ENCODE peak calls at places on chromosomes 2 and 18, in eight cellular contexts. One of them, this sample, is unnamed.

GRCh38 chr2:112055833-112056625 is 960 bp downstream of the TMEM87B start:
- ATAC-seq in PC-3: peak; percentile 7
- ATAC-seq in heart right ventricle: peak; percentile 31
- ATAC-seq in left lung: peak; percentile 31
- ATAC-seq in pancreas: peak; percentile 31
- ATAC-seq in psoas muscle: no peak
- ATAC-seq in HepG2: peak; percentile 14
- ATAC-seq in body of pancreas: no peak
- ATAC-seq in this sample: no peak

GRCh38 chr2:230071421-230071820 is 2.7 kb upstream of the SLC16A14 start:
- ATAC-seq in left lung: no peak
- ATAC-seq in psoas muscle: no peak
- ATAC-seq in pancreas: no peak
- ATAC-seq in body of pancreas: no peak
- ATAC-seq in PC-3: no peak
- ATAC-seq in heart right ventricle: no peak
- ATAC-seq in HepG2: no peak
- ATAC-seq in this sample: no peak

GRCh38 chr2:208148803-208149202 is 2.8 kb upstream of the CRYGB start:
- ATAC-seq in pancreas: no peak
- ATAC-seq in body of pancreas: no peak
- ATAC-seq in heart right ventricle: no peak
- ATAC-seq in left lung: no peak
- ATAC-seq in PC-3: no peak
- ATAC-seq in psoas muscle: no peak
- ATAC-seq in HepG2: peak; percentile 46
- ATAC-seq in this sample: no peak

GRCh38 chr2:33023732-33024301 is 77.1 kb downstream of the LTBP1 start:
- ATAC-seq in heart right ventricle: no peak
- ATAC-seq in pancreas: no peak
- ATAC-seq in HepG2: no peak
- ATAC-seq in body of pancreas: no peak
- ATAC-seq in left lung: no peak
- ATAC-seq in psoas muscle: no peak
- ATAC-seq in PC-3: peak; percentile 4
- ATAC-seq in this sample: no peak

GRCh38 chr2:99651930-99652670 is 162.3 kb upstream of the REV1 start:
- ATAC-seq in left lung: no peak
- ATAC-seq in PC-3: peak; percentile 65
- ATAC-seq in HepG2: no peak
- ATAC-seq in psoas muscle: no peak
- ATAC-seq in heart right ventricle: no peak
- ATAC-seq in pancreas: no peak
- ATAC-seq in body of pancreas: no peak
- ATAC-seq in this sample: no peak

GRCh38 chr2:138267161-138267901 is 234.2 kb upstream of the SPOPL start:
- ATAC-seq in psoas muscle: no peak
- ATAC-seq in PC-3: peak; percentile 71
- ATAC-seq in body of pancreas: no peak
- ATAC-seq in left lung: peak; percentile 24
- ATAC-seq in HepG2: no peak
- ATAC-seq in pancreas: peak; percentile 52
- ATAC-seq in heart right ventricle: no peak
- ATAC-seq in this sample: no peak

GRCh38 chr2:29117636-29118303 is 2.6 kb downstream of the CLIP4 start:
- ATAC-seq in heart right ventricle: no peak
- ATAC-seq in psoas muscle: no peak
- ATAC-seq in PC-3: peak; percentile 47
- ATAC-seq in HepG2: no peak
- ATAC-seq in left lung: peak; percentile 19
- ATAC-seq in body of pancreas: peak; percentile 69
- ATAC-seq in pancreas: peak; percentile 63
- ATAC-seq in this sample: no peak

GRCh38 chr18:75216212-75216925 is 5.8 kb downstream of the TSHZ1 start:
- ATAC-seq in pancreas: no peak
- ATAC-seq in HepG2: no peak
- ATAC-seq in body of pancreas: no peak
- ATAC-seq in psoas muscle: no peak
- ATAC-seq in heart right ventricle: no peak
- ATAC-seq in left lung: no peak
- ATAC-seq in PC-3: no peak
- ATAC-seq in this sample: no peak

GRCh38 chr2:112870851-112871830 is 34.6 kb upstream of the IL1B start:
- ATAC-seq in PC-3: no peak
- ATAC-seq in psoas muscle: no peak
- ATAC-seq in HepG2: no peak
- ATAC-seq in body of pancreas: no peak
- ATAC-seq in heart right ventricle: no peak
- ATAC-seq in pancreas: no peak
- ATAC-seq in left lung: no peak
- ATAC-seq in this sample: no peak

GRCh38 chr18:48833701-48834394 is 116.9 kb downstream of the SMAD7 start:
- ATAC-seq in left lung: peak; percentile 39
- ATAC-seq in heart right ventricle: peak; percentile 27
- ATAC-seq in HepG2: no peak
- ATAC-seq in psoas muscle: no peak
- ATAC-seq in body of pancreas: no peak
- ATAC-seq in pancreas: no peak
- ATAC-seq in PC-3: peak; percentile 39
- ATAC-seq in this sample: no peak

GRCh38 chr2:205902041-205902898 is 183.7 kb downstream of the INO80D start:
- ATAC-seq in psoas muscle: no peak
- ATAC-seq in PC-3: peak; percentile 27
- ATAC-seq in pancreas: peak; percentile 78
- ATAC-seq in left lung: peak; percentile 47
- ATAC-seq in HepG2: peak; percentile 81
- ATAC-seq in body of pancreas: peak; percentile 70
- ATAC-seq in heart right ventricle: peak; percentile 19
- ATAC-seq in this sample: no peak

GRCh38 chr2:224155371-224155770 is 116.3 kb upstream of the SERPINE2 start:
- ATAC-seq in HepG2: no peak
- ATAC-seq in body of pancreas: no peak
- ATAC-seq in heart right ventricle: no peak
- ATAC-seq in left lung: no peak
- ATAC-seq in pancreas: no peak
- ATAC-seq in PC-3: no peak
- ATAC-seq in psoas muscle: no peak
- ATAC-seq in this sample: no peak

GRCh38 chr2:127569274-127570065 is 34.0 kb downstream of the MYO7B start:
- ATAC-seq in HepG2: no peak
- ATAC-seq in heart right ventricle: peak; percentile 42
- ATAC-seq in pancreas: peak; percentile 52
- ATAC-seq in PC-3: peak; percentile 95
- ATAC-seq in left lung: peak; percentile 35
- ATAC-seq in psoas muscle: peak; percentile 80
- ATAC-seq in body of pancreas: peak; percentile 9
- ATAC-seq in this sample: peak; percentile 54

GRCh38 chr2:56209701-56210100 is 25.9 kb downstream of the CCDC85A start:
- ATAC-seq in left lung: no peak
- ATAC-seq in psoas muscle: no peak
- ATAC-seq in PC-3: no peak
- ATAC-seq in pancreas: no peak
- ATAC-seq in body of pancreas: no peak
- ATAC-seq in HepG2: no peak
- ATAC-seq in heart right ventricle: no peak
- ATAC-seq in this sample: no peak

GRCh38 chr2:160426604-160427003 is 67.0 kb downstream of the RBMS1 start:
- ATAC-seq in heart right ventricle: peak; percentile 69
- ATAC-seq in PC-3: no peak
- ATAC-seq in pancreas: no peak
- ATAC-seq in psoas muscle: no peak
- ATAC-seq in left lung: no peak
- ATAC-seq in body of pancreas: no peak
- ATAC-seq in HepG2: no peak
- ATAC-seq in this sample: no peak

GRCh38 chr2:118993392-118993752 is 51.4 kb downstream of the MARCO start:
- ATAC-seq in left lung: no peak
- ATAC-seq in PC-3: no peak
- ATAC-seq in HepG2: peak; percentile 57
- ATAC-seq in psoas muscle: no peak
- ATAC-seq in body of pancreas: no peak
- ATAC-seq in pancreas: no peak
- ATAC-seq in heart right ventricle: no peak
- ATAC-seq in this sample: no peak

GRCh38 chr18:35481960-35482366 is 15.8 kb downstream of the INO80C start:
- ATAC-seq in heart right ventricle: no peak
- ATAC-seq in psoas muscle: no peak
- ATAC-seq in left lung: no peak
- ATAC-seq in HepG2: peak; percentile 79
- ATAC-seq in pancreas: peak; percentile 16
- ATAC-seq in body of pancreas: peak; percentile 30
- ATAC-seq in PC-3: no peak
- ATAC-seq in this sample: no peak

GRCh38 chr2:38409136-38409903 is 32.2 kb upstream of the ATL2 start:
- ATAC-seq in psoas muscle: no peak
- ATAC-seq in heart right ventricle: no peak
- ATAC-seq in body of pancreas: peak; percentile 84
- ATAC-seq in left lung: peak; percentile 80
- ATAC-seq in HepG2: no peak
- ATAC-seq in PC-3: no peak
- ATAC-seq in pancreas: peak; percentile 73
- ATAC-seq in this sample: peak; percentile 77

GRCh38 chr2:172162739-172163336 is 60.1 kb upstream of the DLX2 start:
- ATAC-seq in pancreas: no peak
- ATAC-seq in psoas muscle: no peak
- ATAC-seq in heart right ventricle: no peak
- ATAC-seq in HepG2: peak; percentile 72
- ATAC-seq in left lung: no peak
- ATAC-seq in body of pancreas: no peak
- ATAC-seq in PC-3: no peak
- ATAC-seq in this sample: no peak

GRCh38 chr2:209340522-209340921 is 83.3 kb upstream of the MAP2 start:
- ATAC-seq in pancreas: no peak
- ATAC-seq in left lung: no peak
- ATAC-seq in heart right ventricle: no peak
- ATAC-seq in body of pancreas: no peak
- ATAC-seq in HepG2: no peak
- ATAC-seq in PC-3: peak; percentile 22
- ATAC-seq in psoas muscle: no peak
- ATAC-seq in this sample: no peak

GRCh38 chr18:12786669-12787068 is 83.8 kb downstream of the PSMG2 start:
- ATAC-seq in left lung: no peak
- ATAC-seq in psoas muscle: no peak
- ATAC-seq in PC-3: no peak
- ATAC-seq in pancreas: no peak
- ATAC-seq in heart right ventricle: no peak
- ATAC-seq in HepG2: no peak
- ATAC-seq in body of pancreas: no peak
- ATAC-seq in this sample: no peak

DNA sequence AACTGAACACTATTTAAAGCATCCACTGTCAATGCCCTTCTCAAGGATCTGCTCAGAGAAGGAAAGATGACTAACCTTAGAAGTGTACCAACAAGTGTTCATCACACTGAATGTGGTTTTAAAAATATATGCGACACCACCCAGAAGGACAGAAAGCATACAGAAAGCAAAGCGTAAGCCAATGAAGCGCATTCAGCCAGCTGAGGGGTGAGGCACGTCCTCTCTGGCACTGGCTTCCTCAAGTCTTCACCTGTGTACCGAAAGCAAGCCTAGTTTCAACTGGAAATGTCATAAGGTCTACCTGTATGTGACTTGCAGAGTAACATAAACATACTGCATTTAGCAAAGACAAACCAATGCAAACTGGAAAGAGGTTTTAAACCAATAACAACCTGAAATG is 88.8 kb downstream of the PSMG2 start:
- ATAC-seq in pancreas: no peak
- ATAC-seq in HepG2: no peak
- ATAC-seq in body of pancreas: no peak
- ATAC-seq in PC-3: no peak
- ATAC-seq in psoas muscle: no peak
- ATAC-seq in heart right ventricle: no peak
- ATAC-seq in left lung: no peak
- ATAC-seq in this sample: no peak
- TF ChIP-seq CTCF in pancreas: no peak
- TF ChIP-seq CTCF in HepG2: no peak
- TF ChIP-seq CTCF in body of pancreas: no peak
- TF ChIP-seq CTCF in PC-3: no peak
- TF ChIP-seq CTCF in psoas muscle: no peak
- TF ChIP-seq CTCF in heart right ventricle: no peak
- TF ChIP-seq CTCF in left lung: no peak
- TF ChIP-seq CTCF in this sample: no peak

GRCh38 chr18:55324166-55324565 is 263.8 kb downstream of the TCF4 start:
- ATAC-seq in PC-3: no peak
- ATAC-seq in body of pancreas: no peak
- ATAC-seq in pancreas: no peak
- ATAC-seq in left lung: no peak
- ATAC-seq in HepG2: no peak
- ATAC-seq in psoas muscle: no peak
- ATAC-seq in heart right ventricle: no peak
- ATAC-seq in this sample: no peak

GRCh38 chr18:55320399-55321255 is 267.4 kb downstream of the TCF4 start:
- ATAC-seq in body of pancreas: no peak
- ATAC-seq in HepG2: no peak
- ATAC-seq in left lung: no peak
- ATAC-seq in pancreas: no peak
- ATAC-seq in PC-3: no peak
- ATAC-seq in psoas muscle: no peak
- ATAC-seq in heart right ventricle: no peak
- ATAC-seq in this sample: no peak

GRCh38 chr18:55321268-55322175 is 266.5 kb downstream of the TCF4 start:
- ATAC-seq in body of pancreas: peak; percentile 81
- ATAC-seq in pancreas: peak; percentile 95
- ATAC-seq in HepG2: no peak
- ATAC-seq in PC-3: peak; percentile 86
- ATAC-seq in left lung: peak; percentile 93
- ATAC-seq in psoas muscle: peak; percentile 90
- ATAC-seq in heart right ventricle: peak; percentile 93
- ATAC-seq in this sample: peak; percentile 84

GRCh38 chr18:55322176-55322735 is 265.7 kb downstream of the TCF4 start:
- ATAC-seq in psoas muscle: peak; percentile 93
- ATAC-seq in PC-3: peak; percentile 67
- ATAC-seq in heart right ventricle: peak; percentile 88
- ATAC-seq in body of pancreas: peak; percentile 79
- ATAC-seq in left lung: peak; percentile 85
- ATAC-seq in HepG2: no peak
- ATAC-seq in pancreas: peak; percentile 90
- ATAC-seq in this sample: peak; percentile 83

GRCh38 chr18:55323051-55323994 is 264.7 kb downstream of the TCF4 start:
- ATAC-seq in PC-3: no peak
- ATAC-seq in body of pancreas: no peak
- ATAC-seq in HepG2: no peak
- ATAC-seq in left lung: no peak
- ATAC-seq in heart right ventricle: no peak
- ATAC-seq in psoas muscle: no peak
- ATAC-seq in pancreas: no peak
- ATAC-seq in this sample: no peak
- H3K4me3 ChIP-seq in PC-3: peak overlapping the region; percentile 73
- H3K4me3 ChIP-seq in body of pancreas: no peak overlapping the region
- H3K4me3 ChIP-seq in HepG2: no peak overlapping the region
- H3K4me3 ChIP-seq in left lung: peak overlapping the region; percentile 47
- H3K4me3 ChIP-seq in heart right ventricle: peak overlapping the region; percentile 63
- H3K4me3 ChIP-seq in psoas muscle: peak overlapping the region; percentile 77
- H3K4me3 ChIP-seq in pancreas: peak overlapping the region; percentile 40
- H3K4me3 ChIP-seq in this sample: peak overlapping the region; percentile 95

GRCh38 chr2:64262816-64263215 is 118.6 kb upstream of the PELI1 start:
- ATAC-seq in left lung: no peak
- ATAC-seq in pancreas: no peak
- ATAC-seq in psoas muscle: no peak
- ATAC-seq in HepG2: no peak
- ATAC-seq in heart right ventricle: no peak
- ATAC-seq in PC-3: peak; percentile 20
- ATAC-seq in body of pancreas: no peak
- ATAC-seq in this sample: no peak
- H3K4me1 ChIP-seq in left lung: peaks cover 60% of the 10 kb centered on the region
- H3K4me1 ChIP-seq in pancreas: peaks cover 10% of the 10 kb centered on the region
- H3K4me1 ChIP-seq in psoas muscle: peaks cover 8% of the 10 kb centered on the region
- H3K4me1 ChIP-seq in HepG2: peaks cover 8% of the 10 kb centered on the region
- H3K4me1 ChIP-seq in heart right ventricle: peaks cover 48% of the 10 kb centered on the region
- H3K4me1 ChIP-seq in PC-3: peaks cover 22% of the 10 kb centered on the region
- H3K4me1 ChIP-seq in body of pancreas: peaks cover 10% of the 10 kb centered on the region
- H3K4me1 ChIP-seq in this sample: peaks cover 3% of the 10 kb centered on the region

GRCh38 chr2:70062270-70062669 is 25.0 kb upstream of the PCBP1 start:
- ATAC-seq in body of pancreas: no peak
- ATAC-seq in PC-3: no peak
- ATAC-seq in pancreas: no peak
- ATAC-seq in HepG2: no peak
- ATAC-seq in left lung: no peak
- ATAC-seq in psoas muscle: no peak
- ATAC-seq in heart right ventricle: no peak
- ATAC-seq in this sample: no peak
- TF ChIP-seq CTCF in body of pancreas: no peak
- TF ChIP-seq CTCF in PC-3: peak; percentile 22
- TF ChIP-seq CTCF in pancreas: no peak
- TF ChIP-seq CTCF in HepG2: peak; percentile 8
- TF ChIP-seq CTCF in left lung: no peak
- TF ChIP-seq CTCF in psoas muscle: no peak
- TF ChIP-seq CTCF in heart right ventricle: no peak
- TF ChIP-seq CTCF in this sample: no peak